ENCODE peak calls at places on chromosomes 12 and 14, in four cellular contexts. K is K562, O is HL-60, H is GM12878. C is an unnamed sample.

GRCh38 chr14:88995437-88996198 is 171.2 kb downstream of the TTC8 start:
- DNase-seq in K (no peak), O (no peak), H (no peak), C (no peak)

GRCh38 chr12:132444957-132445883 is 44.7 kb upstream of the FBRSL1 start:
- DNase-seq in K (no peak), O (no peak), H (no peak), C (peak)

GRCh38 chr14:74932401-74932901 is 9.4 kb upstream of the RPS6KL1 start:
- DNase-seq in K (no peak), O (no peak), H (no peak), C (no peak)

GRCh38 chr14:75232597-75232996 is 46.0 kb upstream of the FOS start:
- DNase-seq in K (no peak), O (no peak), H (no peak), C (no peak)

GRCh38 chr12:119115296-119115905 is 63.3 kb upstream of the HSPB8 start:
- DNase-seq in K (peak), O (peak), H (no peak), C (peak)

GRCh38 chr12:5102806-5103205 is 59.1 kb downstream of the KCNA5 start:
- DNase-seq in K (no peak), O (no peak), H (no peak), C (no peak)

GRCh38 chr14:104054222-104054905 is 31.1 kb upstream of the ASPG start:
- DNase-seq in K (no peak), O (no peak), H (no peak), C (no peak)

GRCh38 chr12:102806110-102806509 is 110.9 kb downstream of the PAH start:
- DNase-seq in K (no peak), O (no peak), H (no peak), C (no peak)

GRCh38 chr14:99663716-99664635 is 19.0 kb downstream of the HHIPL1 start:
- DNase-seq in K (no peak), O (no peak), H (no peak), C (no peak)

GRCh38 chr14:68625366-68626090 is 167.3 kb downstream of the ZFP36L1 start:
- DNase-seq in K (no peak), O (no peak), H (no peak), C (no peak)

GRCh38 chr12:22598141-22598762 is 26.7 kb upstream of the ETNK1 start:
- DNase-seq in K (no peak), O (no peak), H (no peak), C (no peak)

GRCh38 chr14:21868442-21869046 is 194.9 kb upstream of the OR4E1 start:
- DNase-seq in K (peak), O (no peak), H (no peak), C (peak)

GRCh38 chr12:123268850-123269249 is 2.8 kb downstream of the CDK2AP1 start:
- DNase-seq in K (no peak), O (no peak), H (no peak), C (no peak)

GRCh38 chr14:100078997-100079561 is 13.9 kb downstream of the EVL start:
- DNase-seq in K (peak), O (no peak), H (no peak), C (no peak)

GRCh38 chr12:58341791-58342190 is 400.4 kb downstream of the ATP23 start:
- DNase-seq in K (no peak), O (no peak), H (no peak), C (no peak)

GRCh38 chr12:88814789-88815188 is 234.5 kb upstream of the KITLG start:
- DNase-seq in K (no peak), O (no peak), H (no peak), C (no peak)
- TF ChIP-seq POLR2AphosphoS5 in K (no peak), O (no peak), H (no peak), C (no peak)

DNA sequence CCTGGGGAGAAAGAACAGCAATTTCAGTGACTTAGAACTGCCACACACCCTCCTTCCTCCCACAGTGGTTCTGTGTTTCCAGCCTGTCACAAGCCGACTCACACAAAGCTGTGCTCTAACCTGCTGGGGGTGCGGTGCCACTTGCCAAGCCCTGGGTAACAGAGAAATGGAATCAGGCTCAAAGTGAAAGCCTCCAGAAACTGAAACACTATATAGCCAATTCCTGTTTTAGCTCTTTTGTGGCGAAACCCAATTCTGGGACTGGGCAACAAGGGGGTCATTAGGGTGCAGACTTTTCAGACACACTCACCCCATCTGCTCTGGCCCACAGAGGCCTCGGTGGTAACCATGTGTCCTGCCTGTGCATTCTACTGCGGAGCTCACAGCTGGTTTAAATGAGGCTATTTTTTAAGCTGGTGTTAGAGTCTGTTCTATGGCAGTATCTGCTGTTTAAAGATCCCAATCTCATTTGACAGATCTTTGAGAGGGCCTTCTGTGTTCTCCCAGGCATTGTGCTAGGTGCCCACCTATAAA is 15.2 kb upstream of the ACTR6 start:
- DNase-seq in K (no peak), O (no peak), H (peak), C (no peak)
- TF ChIP-seq SPI1 in K (no peak), O (no peak), H (peak), C (peak)

DNA sequence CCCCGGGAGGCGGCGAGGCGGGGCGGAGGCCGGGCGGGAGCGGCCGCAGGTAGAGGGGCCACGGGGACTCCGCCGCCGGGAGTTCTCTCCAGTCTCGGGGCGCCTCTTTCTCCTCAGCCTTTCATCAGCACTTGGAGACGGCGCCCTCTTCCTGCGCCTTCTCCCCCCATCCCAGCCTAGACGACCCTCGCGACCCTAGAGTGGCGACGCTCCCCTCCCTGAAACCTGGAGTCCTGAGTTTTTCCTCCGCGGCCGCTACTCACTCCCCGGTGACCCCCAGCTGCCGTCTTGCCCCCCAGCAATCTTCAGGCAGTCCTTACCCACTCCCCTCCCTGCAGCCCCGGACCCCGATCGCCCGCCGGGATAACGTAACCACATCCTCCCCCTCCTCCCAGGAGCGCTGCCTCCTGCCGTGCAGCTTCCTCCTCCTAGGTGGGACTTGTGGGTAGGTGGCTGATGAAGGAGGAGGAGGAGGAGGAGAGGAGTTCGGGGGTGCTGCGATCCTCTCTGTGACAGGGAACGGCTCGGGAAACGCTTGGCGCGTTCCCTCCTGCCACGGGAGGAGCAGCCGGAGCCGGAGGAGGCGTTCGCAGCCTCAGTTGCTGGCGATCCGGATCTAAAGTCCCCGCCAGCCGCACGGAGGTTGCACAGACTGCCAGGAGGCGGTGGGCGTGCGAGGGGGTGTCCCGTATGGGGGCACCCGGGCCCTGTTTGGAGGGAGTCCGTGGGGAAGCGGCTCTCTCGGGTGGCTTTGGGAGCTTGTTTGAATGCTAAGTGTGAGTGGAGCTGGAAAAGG is 889 bp downstream of the PLEKHA5 start:
- DNase-seq in K (peak), O (peak), H (no peak), C (peak)
- TF ChIP-seq POLR2AphosphoS5 in K (peak), O (no peak), H (no peak), C (no peak)

GRCh38 chr12:25052191-25053020 is 103.5 kb upstream of the BCAT1 start:
- DNase-seq in K (peak), O (peak), H (peak), C (peak)
- TF ChIP-seq SPI1 in K (peak), O (peak), H (peak), C (peak)